ENCODE peak calls at places on chromosomes 2 and 18, in nine cellular contexts. Z, Y, N, E, A, M, K, V and G are unnamed samples.

GRCh38 chr2:236254674-236255073 is 9.5 kb downstream of the ASB18 start:
- DNase-seq in Y (no peak), E (no peak), V (no peak), Z (no peak), A (no peak), N (no peak), K (no peak), M (no peak), G (no peak)

GRCh38 chr18:3624818-3625716 is 175.1 kb downstream of the TGIF1 start:
- DNase-seq in Z (peak; percentile 98), E (peak; percentile 72), V (no peak), A (peak; percentile 99), K (no peak), N (peak; percentile 59), Y (peak; percentile 15), M (no peak), G (peak; percentile 67)

GRCh38 chr2:116490511-116491145 is 1323.9 kb upstream of the DDX18 start:
- DNase-seq in K (no peak), N (no peak), M (no peak), E (no peak), Y (no peak), V (no peak), Z (no peak), A (no peak), G (no peak)

GRCh38 chr2:204031056-204031455 is 94.5 kb downstream of the ICOS start:
- DNase-seq in K (no peak), V (no peak), E (no peak), M (no peak), Y (no peak), Z (no peak), N (no peak), A (no peak), G (no peak)

GRCh38 chr2:235165631-235166030 is 213.8 kb downstream of the SH3BP4 start:
- DNase-seq in K (no peak), Y (no peak), N (no peak), A (no peak), Z (no peak), V (no peak), M (no peak), E (no peak), G (no peak)

GRCh38 chr2:160358051-160358450 is 135.6 kb downstream of the RBMS1 start:
- DNase-seq in Y (no peak), A (no peak), Z (peak; percentile 90), V (no peak), N (no peak), M (no peak), E (no peak), K (no peak), G (no peak)

GRCh38 chr2:113894156-113894743 is 4.4 kb downstream of the ACTR3 start:
- DNase-seq in K (no peak), V (no peak), N (no peak), Z (peak; percentile 93), M (no peak), A (peak; percentile 72), Y (no peak), E (no peak), G (no peak)

GRCh38 chr2:181239400-181239799 is 217.8 kb upstream of the ITGA4 start:
- DNase-seq in E (no peak), A (no peak), N (no peak), M (no peak), K (no peak), Y (no peak), Z (peak; percentile 17), V (no peak), G (no peak)

GRCh38 chr2:226985227-226985946 is 149.5 kb downstream of the RHBDD1 start:
- DNase-seq in K (no peak), Y (no peak), M (no peak), N (peak; percentile 39), E (peak; percentile 7), A (peak; percentile 50), Z (peak; percentile 80), V (no peak), G (no peak)

GRCh38 chr2:68908392-68908970 is 37.3 kb upstream of the BMP10 start:
- DNase-seq in A (peak; percentile 98), Y (peak; percentile 81), M (peak; percentile 83), K (peak; percentile 76), E (peak; percentile 76), Z (peak; percentile 71), V (no peak), N (peak; percentile 57), G (peak; percentile 75)

GRCh38 chr2:144015655-144016245 is 504.2 kb downstream of the ZEB2 start:
- DNase-seq in E (no peak), K (no peak), N (peak; percentile 23), A (peak; percentile 2), M (no peak), Z (peak; percentile 93), V (no peak), Y (no peak), G (no peak)

GRCh38 chr18:5939801-5940667 is 44.7 kb upstream of the TMEM200C start:
- DNase-seq in Y (no peak), K (no peak), A (no peak), M (no peak), N (no peak), E (no peak), V (no peak), Z (no peak), G (no peak)

GRCh38 chr2:1268034-1268433 is 145.2 kb upstream of the TPO start:
- DNase-seq in Z (no peak), E (no peak), Y (no peak), M (no peak), N (no peak), V (no peak), A (no peak), K (no peak), G (no peak)

GRCh38 chr2:113089907-113090306 is 22.1 kb downstream of the IL1F10 start:
- DNase-seq in V (no peak), Z (no peak), N (no peak), K (no peak), E (no peak), Y (no peak), A (no peak), M (no peak), G (no peak)

GRCh38 chr2:219030177-219030940 is 11.0 kb downstream of the CFAP65 start:
- DNase-seq in M (no peak), N (no peak), Z (no peak), E (no peak), A (no peak), K (no peak), V (no peak), Y (no peak), G (no peak)

GRCh38 chr2:189411860-189412259 is 29.4 kb upstream of the WDR75 start:
- DNase-seq in K (no peak), V (no peak), E (no peak), N (no peak), A (no peak), Y (no peak), Z (peak; percentile 87), M (no peak), G (no peak)

GRCh38 chr2:174337337-174338154 is 2.8 kb downstream of the SP9 start:
- DNase-seq in Z (peak; percentile 56), E (peak; percentile 41), M (no peak), A (no peak), K (no peak), N (no peak), V (no peak), Y (no peak), G (peak; percentile 40)

GRCh38 chr2:223054193-223054781 is 2.3 kb downstream of the KCNE4 start:
- DNase-seq in Z (no peak), E (no peak), N (no peak), A (no peak), Y (no peak), K (peak; percentile 85), M (peak; percentile 49), V (no peak), G (no peak)

GRCh38 chr2:10042301-10043161 is 819 bp upstream of the KLF11 start:
- DNase-seq in M (peak; percentile 78), Z (peak; percentile 28), Y (no peak), E (peak; percentile 29), N (peak; percentile 88), V (no peak), A (peak; percentile 91), K (peak; percentile 88), G (peak; percentile 42)

GRCh38 chr2:63571291-63571690 is 17.0 kb downstream of the WDPCP start:
- DNase-seq in E (no peak), K (no peak), A (no peak), Z (no peak), V (no peak), M (no peak), N (no peak), Y (no peak), G (no peak)

GRCh38 chr2:227260041-227260440 is 65.0 kb upstream of the MFF start:
- DNase-seq in M (no peak), A (no peak), K (no peak), Y (no peak), N (no peak), E (no peak), V (no peak), Z (no peak), G (no peak)

GRCh38 chr2:54176577-54176976 is 61.2 kb downstream of the ACYP2 start:
- DNase-seq in E (peak; percentile 5), V (no peak), Z (peak; percentile 55), N (peak; percentile 5), M (no peak), Y (no peak), K (peak; percentile 73), A (peak; percentile 51), G (peak; percentile 4)

GRCh38 chr2:69567909-69568300 is 75.6 kb downstream of the AAK1 start:
- DNase-seq in V (no peak), E (no peak), K (no peak), N (no peak), Z (peak; percentile 40), Y (no peak), A (no peak), M (no peak), G (no peak)

GRCh38 chr2:45067859-45068642 is 58.8 kb upstream of the SIX2 start:
- DNase-seq in Y (no peak), V (no peak), K (no peak), E (no peak), N (no peak), Z (peak; percentile 8), M (no peak), A (no peak), G (no peak)

GRCh38 chr2:28687640-28688039 is 64.0 kb upstream of the PPP1CB start:
- DNase-seq in N (no peak), Y (no peak), M (no peak), V (no peak), K (no peak), E (no peak), Z (no peak), A (no peak), G (no peak)

GRCh38 chr2:198441246-198441645 is 636.9 kb downstream of the PLCL1 start:
- DNase-seq in K (no peak), Z (peak; percentile 2), M (no peak), N (no peak), A (peak; percentile 27), Y (no peak), V (no peak), E (peak; percentile 1), G (no peak)

GRCh38 chr2:160859086-160859485 is 301.1 kb upstream of the TANK start:
- DNase-seq in N (no peak), A (no peak), M (no peak), Y (no peak), K (no peak), E (no peak), V (no peak), Z (no peak), G (no peak)

GRCh38 chr2:64637000-64637628 is 16.6 kb downstream of the SERTAD2 start:
- DNase-seq in K (no peak), V (no peak), N (no peak), Z (no peak), E (peak; percentile 40), A (no peak), Y (no peak), M (no peak), G (no peak)

GRCh38 chr2:12032421-12032820 is 286.0 kb downstream of the LPIN1 start:
- DNase-seq in N (no peak), M (no peak), V (no peak), Y (no peak), A (no peak), K (no peak), Z (no peak), E (no peak), G (no peak)

GRCh38 chr2:239710953-239711861 is 310.4 kb upstream of the HDAC4 start:
- DNase-seq in E (no peak), M (peak; percentile 8), A (no peak), V (peak; percentile 35), K (peak; percentile 33), Y (no peak), Z (no peak), N (no peak), G (no peak)

GRCh38 chr2:240155080-240156025 is 14.9 kb upstream of the OTOS start:
- DNase-seq in N (no peak), Y (no peak), Z (no peak), E (no peak), K (no peak), V (peak; percentile 44), M (no peak), A (peak; percentile 10), G (no peak)